ENCODE peak calls at places on chromosomes 3 and 15, in eight cellular contexts. R is activated CD4-positive, alpha-beta T cell treated with anti-CD3 and anti-CD28 coated beads, Interleukin-2, amount 50 U/mL, for 1 hour; K is endothelial cell of umbilical vein; S is DMS 273 treated with DMSO at 0.1 percent for 48 hours; B is GDM1; L is epithelial cell of prostate; T is central memory CD4-positive, alpha-beta T cell; A is HT1080. Q is an unnamed sample.

GRCh38 chr3:148643389-148643840 is 54.3 kb upstream of the AGTR1 start:
- DNase-seq in R (no peak), K (no peak), S (no peak), B (no peak), L (no peak), T (no peak), A (peak), Q (no peak)

GRCh38 chr3:17841190-17841828 is 98.9 kb upstream of the TBC1D5 start:
- DNase-seq in R (peak), K (peak), S (peak), B (peak), L (no peak), T (peak), A (peak), Q (peak)

GRCh38 chr3:172313671-172314070 is 134.6 kb downstream of the GHSR start:
- DNase-seq in R (no peak), K (no peak), S (peak), B (no peak), L (no peak), T (no peak), A (no peak), Q (no peak)

GRCh38 chr3:159858650-159859049 is 130.0 kb upstream of the IL12A start:
- DNase-seq in R (no peak), K (no peak), S (no peak), B (no peak), L (no peak), T (no peak), A (no peak), Q (no peak)

GRCh38 chr3:6119367-6119766 is 741.5 kb upstream of the GRM7 start:
- DNase-seq in R (no peak), K (no peak), S (no peak), B (no peak), L (no peak), T (no peak), A (no peak), Q (no peak)

GRCh38 chr15:77518458-77518857 is 97.8 kb downstream of the HMG20A start:
- DNase-seq in R (no peak), K (no peak), S (no peak), B (no peak), L (no peak), T (no peak), A (no peak), Q (no peak)

GRCh38 chr15:67070892-67071664 is 5.7 kb downstream of the SMAD3 start:
- DNase-seq in R (no peak), K (no peak), S (no peak), B (no peak), L (no peak), T (no peak), A (no peak), Q (no peak)

GRCh38 chr3:30511524-30512278 is 94.7 kb upstream of the TGFBR2 start:
- DNase-seq in R (no peak), K (peak), S (no peak), B (no peak), L (peak), T (no peak), A (peak), Q (no peak)

GRCh38 chr3:64078966-64079365 is 55.7 kb upstream of the PSMD6 start:
- DNase-seq in R (no peak), K (no peak), S (no peak), B (no peak), L (no peak), T (no peak), A (no peak), Q (no peak)

GRCh38 chr3:182248349-182248880 is 536.7 kb downstream of the SOX2 start:
- DNase-seq in R (no peak), K (no peak), S (no peak), B (no peak), L (no peak), T (no peak), A (peak), Q (no peak)

GRCh38 chr3:42979044-42979962 is at the start of gene GASK1A:
- DNase-seq in R (peak), K (no peak), S (peak), B (peak), L (no peak), T (no peak), A (no peak), Q (peak)

GRCh38 chr15:64892850-64893403 is 18.8 kb upstream of the ANKDD1A start:
- DNase-seq in R (peak), K (no peak), S (no peak), B (no peak), L (no peak), T (no peak), A (no peak), Q (no peak)

GRCh38 chr3:17243616-17244015 is 358.9 kb downstream of the PLCL2 start:
- DNase-seq in R (no peak), K (no peak), S (no peak), B (no peak), L (no peak), T (no peak), A (no peak), Q (no peak)

GRCh38 chr15:68818671-68819450 is 1.8 kb downstream of the ANP32A start:
- DNase-seq in R (peak), K (peak), S (no peak), B (peak), L (no peak), T (peak), A (peak), Q (peak)

GRCh38 chr15:88450125-88450798 is 16.9 kb downstream of the MRPL46 start:
- DNase-seq in R (peak), K (peak), S (peak), B (peak), L (no peak), T (peak), A (peak), Q (peak)

GRCh38 chr3:120471643-120472042 is 20.9 kb upstream of the FSTL1 start:
- DNase-seq in R (no peak), K (no peak), S (no peak), B (no peak), L (no peak), T (no peak), A (no peak), Q (no peak)

GRCh38 chr3:195070321-195070720 is 200.6 kb downstream of the XXYLT1 start:
- DNase-seq in R (no peak), K (no peak), S (no peak), B (no peak), L (no peak), T (no peak), A (no peak), Q (no peak)

GRCh38 chr15:70608156-70608555 is 155.2 kb downstream of the UACA start:
- DNase-seq in R (no peak), K (no peak), S (no peak), B (no peak), L (no peak), T (no peak), A (peak), Q (no peak)

GRCh38 chr15:82952156-82953081 is at the start of gene HOMER2:
- DNase-seq in R (no peak), K (no peak), S (no peak), B (no peak), L (no peak), T (no peak), A (no peak), Q (peak)

GRCh38 chr3:12966847-12967750 is 106.1 kb downstream of the IQSEC1 start:
- DNase-seq in R (no peak), K (peak), S (no peak), B (no peak), L (no peak), T (no peak), A (no peak), Q (no peak)